ENCODE peak calls at places on chromosomes 6 and 20, in nine cellular contexts. F is sigmoid colon; Y is A549; G is DND-41; S is IMR-90; V is right lobe of liver; B is cardiac muscle cell; P is CD8-positive, alpha-beta T cell; D is heart right ventricle. O is an unnamed sample.
A peak's percentile ranks its signal among the peaks of the same experiment; 100 is the strongest.

GRCh38 chr6:32068867-32069266 is 30.7 kb downstream of the CYP21A2 start:
- DNase-seq in F (no peak), Y (no peak), G (no peak), S (no peak), V (no peak), B (no peak), P (no peak), D (peak; percentile 7), O (no peak)

GRCh38 chr6:69866351-69867074 is at the start of gene COL19A1:
- DNase-seq in F (peak; percentile 64), Y (no peak), G (no peak), S (no peak), V (peak; percentile 42), B (no peak), P (peak; percentile 22), D (peak; percentile 17), O (no peak)

GRCh38 chr6:163757506-163757905 is 343.0 kb downstream of the QKI start:
- DNase-seq in F (no peak), Y (no peak), G (no peak), S (no peak), V (no peak), B (no peak), P (no peak), D (no peak), O (no peak)

GRCh38 chr6:134921276-134921979 is 28.5 kb downstream of the ALDH8A1 start:
- DNase-seq in F (no peak), Y (no peak), G (no peak), S (no peak), V (no peak), B (no peak), P (no peak), D (no peak), O (no peak)

GRCh38 chr20:26324177-26324576 is 627.5 kb upstream of the ZNF337 start:
- DNase-seq in F (no peak), Y (no peak), G (no peak), S (no peak), V (no peak), B (no peak), P (no peak), D (no peak), O (no peak)

GRCh38 chr20:49982346-49983122 is at the start of gene SNAI1:
- DNase-seq in F (peak; percentile 92), Y (peak; percentile 88), G (peak; percentile 89), S (peak; percentile 86), V (peak; percentile 78), B (peak; percentile 89), P (peak; percentile 86), D (peak; percentile 81), O (peak; percentile 71)

GRCh38 chr20:36998652-36999051 is 47.1 kb upstream of the SAMHD1 start:
- DNase-seq in F (no peak), Y (no peak), G (no peak), S (no peak), V (no peak), B (no peak), P (no peak), D (no peak), O (no peak)

GRCh38 chr20:64077094-64077493 is 2.2 kb downstream of the RGS19 start:
- DNase-seq in F (no peak), Y (no peak), G (peak; percentile 52), S (no peak), V (no peak), B (no peak), P (no peak), D (peak; percentile 46), O (no peak)

GRCh38 chr6:122808121-122808885 is 19.2 kb downstream of the SMPDL3A start:
- DNase-seq in F (no peak), Y (no peak), G (no peak), S (no peak), V (no peak), B (no peak), P (no peak), D (no peak), O (no peak)

GRCh38 chr6:7282097-7282906 is 30.7 kb downstream of the SSR1 start:
- DNase-seq in F (no peak), Y (no peak), G (no peak), S (no peak), V (no peak), B (no peak), P (no peak), D (no peak), O (no peak)

GRCh38 chr6:4212588-4212987 is 77.2 kb upstream of the ECI2 start:
- DNase-seq in F (no peak), Y (no peak), G (no peak), S (no peak), V (peak; percentile 68), B (no peak), P (no peak), D (no peak), O (peak; percentile 51)

DNA sequence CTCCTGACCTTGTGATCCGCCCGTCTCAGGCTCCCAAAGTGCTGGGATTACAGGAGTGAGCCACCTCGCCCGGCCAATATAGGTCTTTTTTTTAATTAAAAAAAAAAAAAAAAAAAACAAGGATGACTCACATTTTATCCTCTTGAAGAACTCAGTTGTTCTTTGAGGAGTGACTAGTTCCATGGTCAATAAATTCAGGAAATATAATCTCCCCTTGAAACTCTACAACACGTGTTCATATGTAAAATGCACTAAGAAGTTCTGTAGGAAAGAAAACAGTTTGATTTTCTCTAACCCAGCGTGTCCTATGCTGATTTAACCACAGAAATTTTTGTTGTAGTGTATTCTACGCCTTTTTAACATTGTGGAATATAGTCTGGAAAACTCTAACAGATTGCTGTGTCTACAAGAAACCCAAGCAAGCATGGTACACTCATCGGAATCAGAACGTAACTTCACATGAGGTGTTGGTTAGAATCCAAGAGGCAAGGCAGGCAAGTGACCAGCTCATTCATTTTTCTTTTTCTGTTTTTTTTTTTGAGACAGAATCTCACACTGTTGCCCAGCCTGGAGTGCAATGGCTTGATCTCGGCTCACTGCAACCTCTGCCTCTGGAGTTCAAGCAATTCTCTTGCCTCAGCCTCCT is 79.0 kb upstream of the ZNF217 start:
- DNase-seq in F (no peak), Y (no peak), G (no peak), S (peak; percentile 66), V (no peak), B (no peak), P (no peak), D (no peak), O (no peak)
- H3K4me3 ChIP-seq in F (no peak overlapping the region), Y (no peak overlapping the region), G (no peak overlapping the region), S (no peak overlapping the region), V (no peak overlapping the region), B (no peak overlapping the region), P (no peak overlapping the region), D (no peak overlapping the region), O (no peak overlapping the region)

DNA sequence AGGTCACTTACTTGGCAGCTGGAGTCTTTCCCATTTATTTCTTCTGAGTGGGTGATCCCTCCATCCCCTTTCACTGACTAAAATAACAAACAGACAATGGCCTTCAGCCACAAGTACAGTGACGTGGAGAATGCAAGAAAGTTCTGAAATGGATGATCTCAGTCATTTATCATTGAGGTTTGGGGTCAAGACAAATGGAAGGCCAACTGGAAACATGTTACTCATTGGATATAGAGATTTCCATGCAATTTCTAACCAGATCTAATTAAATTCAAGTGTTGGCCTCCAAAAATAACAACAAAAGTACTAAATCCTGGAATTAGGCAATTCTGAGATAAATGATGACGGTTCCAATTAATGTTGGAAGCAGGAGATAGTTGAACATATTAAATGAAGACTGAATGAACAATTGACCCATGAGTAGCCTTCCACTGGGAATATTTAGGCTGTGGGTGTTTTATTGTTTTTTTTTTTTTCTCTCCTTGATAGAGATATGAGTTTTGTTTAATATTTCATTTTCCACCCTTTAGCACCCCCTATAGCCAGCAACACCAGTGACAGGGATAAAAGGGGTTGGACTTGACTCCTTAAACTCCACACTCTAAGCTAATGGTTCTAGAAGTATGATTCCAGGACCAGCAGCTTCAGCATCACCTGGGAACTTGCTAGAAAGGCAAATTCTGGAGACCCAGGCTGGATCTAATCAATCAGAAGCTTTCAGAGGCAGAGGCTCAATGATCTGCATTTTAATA is 112.8 kb downstream of the BCAS1 start:
- DNase-seq in F (no peak), Y (no peak), G (no peak), S (peak; percentile 16), V (no peak), B (peak; percentile 48), P (no peak), D (no peak), O (no peak)
- TF ChIP-seq CTCF in F (no peak), Y (no peak), G (peak; percentile 50), S (peak; percentile 31), V (no peak), B (peak; percentile 41), P (no peak), D (peak; percentile 15), O (no peak)

GRCh38 chr6:13437597-13437996 is 49.8 kb downstream of the GFOD1 start:
- DNase-seq in F (no peak), Y (no peak), G (no peak), S (no peak), V (no peak), B (no peak), P (no peak), D (no peak), O (no peak)
- H3K4me1 ChIP-seq in F (peaks cover 24% of the 10 kb centered on the region), Y (peaks cover 12% of the 10 kb centered on the region), G (no peaks in the 10 kb centered on the region), S (peaks cover 5% of the 10 kb centered on the region), V (no peaks in the 10 kb centered on the region), B (peaks cover 3% of the 10 kb centered on the region), P (peaks cover 23% of the 10 kb centered on the region), D (peaks cover 45% of the 10 kb centered on the region), O (peaks cover 48% of the 10 kb centered on the region)

GRCh38 chr6:117906454-117906904 is 585 bp upstream of the SLC35F1 start:
- DNase-seq in F (no peak), Y (no peak), G (no peak), S (no peak), V (no peak), B (no peak), P (no peak), D (no peak), O (no peak)

GRCh38 chr6:117908246-117909107 is 1.4 kb downstream of the SLC35F1 start:
- DNase-seq in F (no peak), Y (no peak), G (no peak), S (no peak), V (no peak), B (no peak), P (no peak), D (peak; percentile 10), O (no peak)

GRCh38 chr6:117906905-117907599 is at the start of gene SLC35F1:
- DNase-seq in F (no peak), Y (peak; percentile 6), G (no peak), S (peak; percentile 1), V (peak; percentile 44), B (peak; percentile 34), P (no peak), D (peak; percentile 19), O (no peak)

GRCh38 chr6:117909638-117910037 is 2.6 kb downstream of the SLC35F1 start:
- DNase-seq in F (no peak), Y (no peak), G (no peak), S (no peak), V (no peak), B (no peak), P (no peak), D (no peak), O (no peak)

DNA sequence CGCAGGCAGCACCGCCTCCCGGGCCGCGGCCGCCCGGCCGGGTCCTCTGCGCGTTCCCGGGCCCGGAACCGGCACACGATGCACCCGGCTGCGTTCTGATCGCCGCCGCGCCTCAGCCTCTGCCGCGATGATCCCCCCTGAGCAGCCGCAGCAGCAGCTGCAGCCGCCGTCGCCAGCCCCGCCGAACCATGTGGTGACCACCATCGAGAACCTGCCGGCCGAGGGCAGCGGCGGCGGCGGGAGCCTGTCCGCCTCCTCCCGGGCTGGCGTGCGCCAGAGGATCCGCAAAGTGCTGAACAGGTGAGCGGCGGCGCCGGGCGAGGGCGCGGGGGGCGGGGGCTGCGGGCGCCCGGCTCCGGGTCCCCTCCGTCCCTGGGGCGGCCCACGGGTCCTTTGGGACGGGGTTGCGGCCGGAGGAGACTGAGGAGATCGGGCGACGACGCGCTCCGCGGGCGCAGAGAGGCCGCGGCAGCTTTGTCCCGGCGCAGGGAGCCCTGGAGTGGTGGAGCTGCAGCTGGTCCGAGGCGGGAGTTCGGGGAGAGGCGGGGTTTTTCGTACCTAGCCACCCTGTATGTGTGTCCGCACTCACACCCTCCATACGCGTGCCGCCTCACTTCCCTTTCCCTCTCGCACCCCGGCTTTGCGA is 659 bp downstream of the SLC35F1 start:
- DNase-seq in F (no peak), Y (no peak), G (no peak), S (no peak), V (peak; percentile 40), B (no peak), P (no peak), D (peak; percentile 13), O (no peak)
- H3K4me3 ChIP-seq in F (peak overlapping the region; percentile 51), Y (peak overlapping the region; percentile 58), G (no peak overlapping the region), S (no peak overlapping the region), V (peak overlapping the region; percentile 51), B (peak overlapping the region; percentile 61), P (no peak overlapping the region), D (peak overlapping the region; percentile 51), O (peak overlapping the region; percentile 58)

O was measured in gastrocnemius medialis.